ENCODE peak calls at places on chromosomes 12 and 14, in eight cellular contexts. W is endothelial cell; J is endodermal cell; I is transverse colon; K is GM12865; Z is fibroblast of the aortic adventitia; D is CD8-positive, alpha-beta T cell; A is nephron progenitor cell. L is an unnamed sample.

GRCh38 chr14:69090187-69090789 is 62.6 kb downstream of the DCAF5 start:
- DNase-seq in W (peak; percentile 15), J (peak; percentile 65), I (peak; percentile 15), K (peak; percentile 46), Z (peak; percentile 49), D (peak; percentile 49), A (no peak), L (peak; percentile 34)

GRCh38 chr12:112482734-112483133 is 64.0 kb downstream of the PTPN11 start:
- DNase-seq in W (no peak), J (no peak), I (no peak), K (no peak), Z (no peak), D (no peak), A (no peak), L (no peak)

GRCh38 chr12:103208006-103208405 is 250.5 kb downstream of the ASCL1 start:
- DNase-seq in W (no peak), J (no peak), I (no peak), K (no peak), Z (no peak), D (no peak), A (no peak), L (peak; percentile 93)

GRCh38 chr12:110247340-110248095 is 33.5 kb upstream of the ATP2A2 start:
- DNase-seq in W (no peak), J (peak; percentile 61), I (peak; percentile 84), K (no peak), Z (no peak), D (no peak), A (no peak), L (no peak)

GRCh38 chr14:92582706-92583452 is 69.3 kb downstream of the RIN3 start:
- DNase-seq in W (no peak), J (no peak), I (no peak), K (peak; percentile 92), Z (no peak), D (no peak), A (no peak), L (no peak)

GRCh38 chr12:85278598-85279448 is 1.2 kb upstream of the ALX1 start:
- DNase-seq in W (no peak), J (peak; percentile 86), I (no peak), K (no peak), Z (no peak), D (no peak), A (peak; percentile 13), L (peak; percentile 13)

GRCh38 chr12:76878045-76878898 is 547 bp downstream of the CSRP2 start:
- DNase-seq in W (peak; percentile 48), J (peak; percentile 92), I (no peak), K (peak; percentile 22), Z (no peak), D (no peak), A (peak; percentile 60), L (peak; percentile 82)

GRCh38 chr12:4962539-4963486 is 53.1 kb downstream of the KCNA1 start:
- DNase-seq in W (no peak), J (peak; percentile 82), I (no peak), K (peak; percentile 58), Z (peak; percentile 4), D (no peak), A (no peak), L (no peak)

GRCh38 chr12:64256166-64256800 is 34.2 kb upstream of the KICS2 start:
- DNase-seq in W (no peak), J (no peak), I (no peak), K (peak; percentile 57), Z (peak; percentile 85), D (no peak), A (peak; percentile 22), L (peak; percentile 77)

GRCh38 chr12:79659961-79660431 is 30.8 kb downstream of the PAWR start:
- DNase-seq in W (no peak), J (no peak), I (no peak), K (no peak), Z (peak; percentile 28), D (no peak), A (no peak), L (no peak)

GRCh38 chr14:35349966-35350365 is 54.6 kb downstream of the NFKBIA start:
- DNase-seq in W (no peak), J (peak; percentile 63), I (no peak), K (no peak), Z (no peak), D (no peak), A (no peak), L (no peak)

GRCh38 chr12:27627123-27627835 is 69.0 kb upstream of the REP15 start:
- DNase-seq in W (no peak), J (no peak), I (no peak), K (peak; percentile 24), Z (peak; percentile 95), D (no peak), A (no peak), L (no peak)

GRCh38 chr12:107917912-107918800 is 143.7 kb downstream of the ASCL4 start:
- DNase-seq in W (peak; percentile 34), J (peak; percentile 87), I (no peak), K (peak; percentile 51), Z (peak; percentile 19), D (no peak), A (peak; percentile 18), L (peak; percentile 69)

GRCh38 chr12:68013181-68013580 is 23.9 kb downstream of the IFNG-AS1 start:
- DNase-seq in W (no peak), J (no peak), I (no peak), K (no peak), Z (no peak), D (no peak), A (no peak), L (no peak)

GRCh38 chr12:81170072-81170471 is 92.2 kb downstream of the ACSS3 start:
- DNase-seq in W (no peak), J (no peak), I (no peak), K (no peak), Z (peak; percentile 2), D (no peak), A (no peak), L (no peak)

GRCh38 chr12:22993639-22994038 is 368.7 kb downstream of the ETNK1 start:
- DNase-seq in W (no peak), J (no peak), I (no peak), K (no peak), Z (no peak), D (no peak), A (no peak), L (no peak)

GRCh38 chr14:29216774-29217232 is 450.2 kb downstream of the FOXG1 start:
- DNase-seq in W (no peak), J (no peak), I (no peak), K (no peak), Z (peak; percentile 31), D (no peak), A (no peak), L (no peak)

GRCh38 chr12:115630133-115630532 is 647.4 kb downstream of the MED13L start:
- DNase-seq in W (no peak), J (no peak), I (no peak), K (no peak), Z (no peak), D (no peak), A (no peak), L (no peak)

GRCh38 chr12:115636546-115636945 is 640.9 kb downstream of the MED13L start:
- DNase-seq in W (no peak), J (no peak), I (no peak), K (no peak), Z (no peak), D (no peak), A (no peak), L (no peak)

GRCh38 chr12:115632323-115632722 is 645.2 kb downstream of the MED13L start:
- DNase-seq in W (no peak), J (no peak), I (no peak), K (peak; percentile 24), Z (peak; percentile 51), D (no peak), A (no peak), L (no peak)
- TF ChIP-seq CTCF in W (peak; percentile 37), J (peak; percentile 74), I (no peak), K (no peak), Z (peak; percentile 24), D (no peak), A (no peak), L (peak; percentile 28)

GRCh38 chr14:45083622-45083978 is 316 bp upstream of the PRPF39 start:
- DNase-seq in W (no peak), J (no peak), I (no peak), K (no peak), Z (no peak), D (no peak), A (no peak), L (no peak)

GRCh38 chr14:45083979-45084722 is at the start of gene PRPF39:
- DNase-seq in W (peak; percentile 96), J (peak; percentile 98), I (peak; percentile 96), K (peak; percentile 97), Z (peak; percentile 87), D (peak; percentile 96), A (peak; percentile 96), L (peak; percentile 97)

GRCh38 chr14:45085004-45085403 is 1.1 kb downstream of the PRPF39 start:
- DNase-seq in W (no peak), J (no peak), I (no peak), K (peak; percentile 23), Z (peak; percentile 61), D (no peak), A (no peak), L (peak; percentile 2)

DNA sequence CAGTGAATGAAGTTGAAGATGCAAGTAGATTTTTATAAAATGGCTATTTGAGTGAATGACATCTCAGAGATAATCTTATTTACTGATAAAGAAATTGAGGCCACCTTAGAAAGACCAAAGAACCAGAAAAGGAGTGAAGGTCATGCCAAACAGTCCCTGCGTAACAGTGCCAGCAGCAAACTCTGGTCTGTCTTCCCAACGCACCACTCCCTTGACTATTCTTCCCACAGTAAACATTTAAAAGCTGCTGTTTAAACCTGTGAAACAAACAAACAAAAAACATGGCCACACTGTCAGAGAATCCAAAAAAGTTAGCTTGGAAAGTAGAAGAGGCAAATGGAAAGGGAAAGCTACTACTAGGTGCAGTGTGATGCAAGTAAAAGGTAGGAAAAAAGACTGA is 1.5 kb upstream of the PRPF39 start:
- DNase-seq in W (no peak), J (no peak), I (no peak), K (no peak), Z (no peak), D (no peak), A (no peak), L (no peak)
- TF ChIP-seq CTCF in W (no peak), J (no peak), I (no peak), K (no peak), Z (no peak), D (no peak), A (no peak), L (no peak)

GRCh38 chr14:61470261-61470953 is 149.0 kb downstream of the PRKCH start:
- DNase-seq in W (no peak), J (peak; percentile 60), I (no peak), K (no peak), Z (peak; percentile 97), D (peak; percentile 48), A (peak; percentile 24), L (peak; percentile 63)
- TF ChIP-seq CTCF in W (no peak), J (peak; percentile 42), I (no peak), K (no peak), Z (peak; percentile 43), D (no peak), A (no peak), L (peak; percentile 24)

DNA sequence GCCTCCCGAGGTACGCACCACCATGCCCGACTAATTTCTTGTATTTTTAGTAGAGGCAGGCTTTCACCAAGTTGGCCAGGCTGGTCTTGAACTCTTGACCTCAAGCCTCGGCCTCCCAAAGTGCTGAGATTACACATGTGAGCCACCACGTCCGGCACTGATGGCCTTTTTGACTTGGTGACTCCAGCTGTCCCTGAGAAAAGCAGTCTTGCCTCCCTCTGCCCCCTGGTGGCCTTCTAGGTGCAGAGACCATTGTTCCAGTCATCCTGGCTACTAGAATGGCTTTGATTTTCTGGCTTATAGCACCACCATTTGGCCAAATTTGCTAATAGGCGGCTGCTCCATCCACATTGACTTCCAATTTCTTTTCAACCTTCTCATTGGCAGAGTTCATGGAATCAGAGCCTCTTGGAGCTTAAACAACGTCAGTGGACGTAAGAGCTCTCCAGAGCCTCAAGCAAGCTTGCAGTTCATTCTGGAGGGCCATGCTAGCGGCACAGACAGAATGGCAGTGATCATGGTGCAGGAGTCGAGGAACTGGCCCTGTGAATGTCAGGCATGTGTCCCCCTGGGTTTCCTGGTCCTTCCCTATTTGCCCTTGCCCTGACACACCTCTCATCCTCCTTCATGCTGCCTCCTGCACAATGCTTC is 25.4 kb upstream of the EIF4B start:
- DNase-seq in W (peak; percentile 93), J (peak; percentile 99), I (peak; percentile 93), K (peak; percentile 90), Z (peak; percentile 94), D (peak; percentile 85), A (peak; percentile 89), L (peak; percentile 96)
- TF ChIP-seq CTCF in W (peak; percentile 96), J (peak; percentile 100), I (peak; percentile 100), K (peak; percentile 98), Z (peak; percentile 92), D (peak; percentile 92), A (peak; percentile 98), L (peak; percentile 100)

L was measured in neural progenitor cell.